ENCODE peak calls at places on chromosomes 5 and 9, in five cellular contexts. W is Calu3; O is A549; G is transverse colon; L is CD4-positive, alpha-beta T cell. U is an unnamed sample.

GRCh38 chr9:130043654-130044623 is 950 bp upstream of the FNBP1 start:
- DNase-seq in W (no peak), O (no peak), G (peak), L (no peak), U (no peak)

GRCh38 chr9:33223696-33224095 is 16.3 kb upstream of the SPINK4 start:
- DNase-seq in W (no peak), O (no peak), G (no peak), L (no peak), U (no peak)

GRCh38 chr5:177545487-177546261 is 8.7 kb downstream of the FAM193B start:
- DNase-seq in W (no peak), O (no peak), G (peak), L (no peak), U (no peak)

GRCh38 chr5:10836991-10837390 is 76.0 kb upstream of the DAP start:
- DNase-seq in W (no peak), O (no peak), G (no peak), L (no peak), U (no peak)

GRCh38 chr9:116860509-116861120 is 173.5 kb downstream of the TRIM32 start:
- DNase-seq in W (peak), O (peak), G (peak), L (no peak), U (peak)

GRCh38 chr9:114775121-114775520 is 30.7 kb downstream of the TNFSF15 start:
- DNase-seq in W (no peak), O (no peak), G (no peak), L (no peak), U (no peak)

GRCh38 chr9:33858346-33858869 is 41.4 kb downstream of the UBE2R2 start:
- DNase-seq in W (no peak), O (peak), G (no peak), L (no peak), U (no peak)

GRCh38 chr9:128828267-128828666 is 1.3 kb downstream of the SPOUT1 start:
- DNase-seq in W (no peak), O (no peak), G (no peak), L (no peak), U (no peak)

GRCh38 chr9:135580664-135581380 is 19.3 kb downstream of the PAEP start:
- DNase-seq in W (no peak), O (no peak), G (no peak), L (no peak), U (no peak)

GRCh38 chr5:177473461-177473991 is at the start of gene DBN1:
- DNase-seq in W (peak), O (peak), G (peak), L (no peak), U (peak)

GRCh38 chr5:92002875-92003274 is 619.8 kb upstream of the ARRDC3 start:
- DNase-seq in W (no peak), O (no peak), G (no peak), L (no peak), U (no peak)

GRCh38 chr9:108109927-108110326 is 620.4 kb upstream of the KLF4 start:
- DNase-seq in W (no peak), O (no peak), G (no peak), L (no peak), U (no peak)

GRCh38 chr5:64944868-64945267 is 176.1 kb downstream of the CWC27 start:
- DNase-seq in W (no peak), O (no peak), G (no peak), L (no peak), U (no peak)

GRCh38 chr5:4984461-4984860 is 155.7 kb upstream of the ADAMTS16 start:
- DNase-seq in W (no peak), O (no peak), G (no peak), L (no peak), U (no peak)

GRCh38 chr9:15401266-15401665 is 21.4 kb upstream of the SNAPC3 start:
- DNase-seq in W (no peak), O (no peak), G (no peak), L (no peak), U (no peak)

GRCh38 chr9:136296434-136297015 is 7.4 kb downstream of the CCDC187 start:
- DNase-seq in W (no peak), O (no peak), G (no peak), L (no peak), U (no peak)

GRCh38 chr5:31362931-31363568 is 168.8 kb downstream of the DROSHA start:
- DNase-seq in W (no peak), O (no peak), G (no peak), L (no peak), U (no peak)

GRCh38 chr5:97041239-97041638 is 101.2 kb downstream of the LIX1 start:
- DNase-seq in W (no peak), O (no peak), G (no peak), L (no peak), U (no peak)

GRCh38 chr9:38131729-38132128 is 62.7 kb upstream of the SHB start:
- DNase-seq in W (no peak), O (no peak), G (no peak), L (no peak), U (no peak)

GRCh38 chr9:90024419-90024818 is 419.6 kb downstream of the GADD45G start:
- DNase-seq in W (no peak), O (no peak), G (no peak), L (no peak), U (no peak)

GRCh38 chr9:129458155-129458661 is 162.7 kb downstream of the C9orf50 start:
- DNase-seq in W (no peak), O (no peak), G (peak), L (peak), U (no peak)

GRCh38 chr9:78598120-78598519 is 301.2 kb downstream of the PSAT1 start:
- DNase-seq in W (no peak), O (no peak), G (no peak), L (no peak), U (no peak)

GRCh38 chr5:90709323-90710148 is 150.9 kb downstream of the ADGRV1 start:
- DNase-seq in W (peak), O (peak), G (peak), L (no peak), U (peak)

GRCh38 chr5:91494447-91495001 is 111.4 kb upstream of the ARRDC3 start:
- DNase-seq in W (no peak), O (no peak), G (no peak), L (no peak), U (no peak)

GRCh38 chr5:67974054-67974453 is 241.5 kb upstream of the PIK3R1 start:
- DNase-seq in W (no peak), O (no peak), G (no peak), L (no peak), U (no peak)

GRCh38 chr5:127299678-127300077 is 9.1 kb downstream of the MEGF10 start:
- DNase-seq in W (no peak), O (no peak), G (no peak), L (no peak), U (no peak)

GRCh38 chr9:96766199-96766598 is 11.7 kb downstream of the ZNF510 start:
- DNase-seq in W (no peak), O (no peak), G (no peak), L (no peak), U (no peak)

GRCh38 chr5:174844971-174845370 is 120.6 kb downstream of the MSX2 start:
- DNase-seq in W (no peak), O (no peak), G (peak), L (no peak), U (no peak)

GRCh38 chr9:90943341-90943740 is 141.7 kb downstream of the SYK start:
- DNase-seq in W (no peak), O (no peak), G (no peak), L (no peak), U (no peak)

GRCh38 chr5:158797498-158797845 is 302.2 kb downstream of the EBF1 start:
- DNase-seq in W (no peak), O (no peak), G (no peak), L (no peak), U (no peak)

GRCh38 chr9:14051459-14051858 is 262.5 kb downstream of the NFIB start:
- DNase-seq in W (no peak), O (no peak), G (no peak), L (no peak), U (no peak)
- TF ChIP-seq CTCF in W (no peak), O (no peak), G (no peak), L (no peak), U (no peak)

DNA sequence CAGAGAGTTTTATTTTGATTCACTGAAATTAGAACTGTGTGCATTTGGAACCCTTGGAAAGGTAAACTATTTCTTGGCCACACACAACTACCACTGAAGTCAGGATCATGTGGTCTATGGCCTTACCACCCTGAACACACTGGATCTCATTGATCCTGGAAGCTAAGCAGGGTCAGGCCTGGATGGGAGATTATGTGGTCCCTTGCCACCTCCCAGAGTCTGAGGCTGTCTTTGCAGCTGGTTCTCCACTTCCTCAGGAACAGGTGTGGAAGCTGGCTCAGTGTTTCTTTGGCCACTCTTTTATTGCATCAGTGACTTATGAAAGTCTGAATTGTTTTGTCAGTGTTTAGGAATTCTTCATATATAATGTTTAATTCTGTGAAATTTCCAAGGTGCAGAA is 89.2 kb downstream of the TEK start:
- DNase-seq in W (peak), O (no peak), G (no peak), L (no peak), U (no peak)
- TF ChIP-seq CTCF in W (no peak), O (no peak), G (no peak), L (no peak), U (no peak)

GRCh38 chr5:6819521-6819920 is 106.3 kb downstream of the TENT4A start:
- DNase-seq in W (no peak), O (no peak), G (no peak), L (no peak), U (no peak)
- TF ChIP-seq CTCF in W (no peak), O (no peak), G (no peak), L (no peak), U (no peak)

GRCh38 chr5:140228364-140228837 is 53.4 kb downstream of the CYSTM1 start:
- DNase-seq in W (no peak), O (no peak), G (peak), L (no peak), U (no peak)

GRCh38 chr5:140224658-140225057 is 49.7 kb downstream of the CYSTM1 start:
- DNase-seq in W (no peak), O (no peak), G (no peak), L (no peak), U (no peak)

GRCh38 chr5:140223567-140223966 is 48.6 kb downstream of the CYSTM1 start:
- DNase-seq in W (no peak), O (no peak), G (no peak), L (no peak), U (no peak)

GRCh38 chr5:140225396-140225795 is 50.4 kb downstream of the CYSTM1 start:
- DNase-seq in W (no peak), O (no peak), G (no peak), L (no peak), U (no peak)

DNA sequence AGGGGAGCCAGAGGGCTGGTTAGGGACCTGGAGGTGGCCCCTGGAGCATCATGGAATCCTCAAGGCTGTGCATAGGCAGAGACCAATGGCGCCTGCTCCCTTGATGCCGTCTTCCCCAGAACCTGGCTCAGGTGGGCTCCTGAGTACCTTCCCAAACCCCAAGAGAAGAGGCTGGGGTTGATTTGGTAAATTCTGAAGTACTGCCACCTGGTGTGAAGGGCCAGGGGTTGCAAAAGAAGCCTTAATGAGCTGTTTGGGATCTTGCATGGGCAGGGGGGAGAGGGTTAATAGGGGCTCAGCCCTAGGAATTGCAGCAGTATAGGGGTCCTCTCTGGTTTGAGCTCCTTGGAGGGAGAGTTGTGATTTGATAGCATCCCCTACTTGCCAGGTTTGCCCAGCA is 52.1 kb downstream of the CYSTM1 start:
- DNase-seq in W (no peak), O (no peak), G (no peak), L (no peak), U (no peak)
- TF ChIP-seq CTCF in W (no peak), O (no peak), G (no peak), L (no peak), U (no peak)

GRCh38 chr5:173187054-173187743 is 42.9 kb downstream of the BNIP1 start:
- DNase-seq in W (peak), O (peak), G (no peak), L (no peak), U (no peak)
- TF ChIP-seq CTCF in W (peak), O (no peak), G (no peak), L (no peak), U (no peak)

GRCh38 chr9:71209890-71210289 is 88.5 kb upstream of the TRPM3 start:
- DNase-seq in W (no peak), O (no peak), G (no peak), L (no peak), U (no peak)

GRCh38 chr9:71213633-71214032 is 92.2 kb upstream of the TRPM3 start:
- DNase-seq in W (no peak), O (no peak), G (no peak), L (no peak), U (no peak)

DNA sequence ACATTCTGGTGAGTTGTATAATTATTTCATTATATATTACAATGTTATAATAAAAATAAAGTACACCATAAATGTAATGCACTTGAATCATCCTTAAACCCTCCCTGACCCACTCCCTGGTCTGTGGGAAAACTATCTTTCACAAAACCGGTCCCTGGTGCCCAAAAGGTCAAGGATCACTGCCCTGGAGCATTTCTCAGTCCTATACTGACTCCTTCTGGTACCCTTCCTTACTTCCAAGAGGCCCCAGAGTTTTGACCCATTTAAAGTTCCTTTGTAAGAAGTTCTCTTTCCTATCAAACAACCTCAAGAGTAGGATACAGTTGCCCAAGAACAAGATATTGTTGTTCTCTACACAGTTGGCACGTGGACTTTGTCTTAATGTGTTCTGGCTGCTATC is 88.9 kb upstream of the TRPM3 start:
- DNase-seq in W (no peak), O (no peak), G (no peak), L (no peak), U (no peak)
- TF ChIP-seq CTCF in W (no peak), O (no peak), G (no peak), L (no peak), U (no peak)

GRCh38 chr5:217860-218456 is at the start of the genes CCDC127 and SDHA:
- DNase-seq in W (peak), O (peak), G (peak), L (peak), U (peak)
- TF ChIP-seq CTCF in W (peak), O (peak), G (no peak), L (peak), U (peak)

GRCh38 chr5:120535900-120536299 is 71.8 kb downstream of the PRR16 start:
- DNase-seq in W (no peak), O (no peak), G (no peak), L (no peak), U (no peak)

GRCh38 chr5:120533581-120533980 is 69.5 kb downstream of the PRR16 start:
- DNase-seq in W (no peak), O (no peak), G (no peak), L (no peak), U (no peak)

GRCh38 chr5:120529386-120529785 is 65.3 kb downstream of the PRR16 start:
- DNase-seq in W (no peak), O (no peak), G (no peak), L (no peak), U (no peak)

GRCh38 chr5:120531215-120531614 is 67.1 kb downstream of the PRR16 start:
- DNase-seq in W (no peak), O (no peak), G (no peak), L (no peak), U (no peak)

DNA sequence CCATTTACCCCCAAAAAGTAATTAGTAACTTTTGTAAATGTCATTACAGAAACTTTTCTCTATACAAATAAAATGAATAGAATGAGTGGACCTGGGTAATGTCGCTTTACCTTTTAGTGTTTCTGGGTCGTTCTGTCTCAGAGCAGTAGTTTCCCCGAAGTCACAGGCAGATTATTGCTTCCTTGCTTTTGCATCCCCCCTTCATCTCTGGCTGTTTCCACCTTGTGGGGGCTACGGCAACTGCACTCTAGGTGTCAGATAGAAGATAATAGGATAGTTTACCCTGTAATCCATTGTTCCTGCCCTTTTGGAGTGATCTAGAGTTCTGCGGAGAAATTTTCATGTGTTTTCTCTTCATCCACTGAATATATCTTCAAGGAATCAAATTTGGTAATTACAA is 68.7 kb downstream of the PRR16 start:
- DNase-seq in W (peak), O (no peak), G (no peak), L (no peak), U (no peak)
- TF ChIP-seq CTCF in W (no peak), O (no peak), G (no peak), L (no peak), U (no peak)